ENCODE peak calls at places on chromosome 3, in six cellular contexts. K is neuronal stem cell, B is mesenchymal stem cell, R is H9, O is H1, C is trophoblast cell. Y is an unnamed sample.

GRCh38 chr3:100536093-100536492 is 43.7 kb downstream of the TMEM45A start:
- DNase-seq in K (no peak), B (no peak), R (no peak), O (no peak), C (no peak), Y (no peak)

GRCh38 chr3:141881702-141882101 is 5.3 kb downstream of the ATP1B3 start:
- DNase-seq in K (no peak), B (no peak), R (no peak), O (no peak), C (no peak), Y (no peak)

GRCh38 chr3:101195951-101196713 is 124.2 kb downstream of the IMPG2 start:
- DNase-seq in K (peak), B (peak), R (no peak), O (no peak), C (no peak), Y (peak)

GRCh38 chr3:157231071-157231470 is 71.1 kb upstream of the CCNL1 start:
- DNase-seq in K (no peak), B (no peak), R (no peak), O (no peak), C (no peak), Y (peak)

GRCh38 chr3:54600441-54601204 is 327.2 kb downstream of the LRTM1 start:
- DNase-seq in K (no peak), B (no peak), R (no peak), O (peak), C (no peak), Y (no peak)

GRCh38 chr3:193176690-193177089 is 64.3 kb upstream of the PLAAT1 start:
- DNase-seq in K (no peak), B (no peak), R (no peak), O (no peak), C (no peak), Y (no peak)

GRCh38 chr3:98612996-98613517 is 19.6 kb upstream of the CPOX start:
- DNase-seq in K (no peak), B (no peak), R (no peak), O (no peak), C (no peak), Y (no peak)

GRCh38 chr3:76310661-76311060 is 525.3 kb upstream of the ZNF717 start:
- DNase-seq in K (no peak), B (no peak), R (no peak), O (no peak), C (no peak), Y (no peak)

GRCh38 chr3:194961555-194961954 is 275.9 kb downstream of the FAM43A start:
- DNase-seq in K (no peak), B (no peak), R (no peak), O (no peak), C (no peak), Y (no peak)

GRCh38 chr3:124962403-124962940 is 27.9 kb upstream of the MUC13 start:
- DNase-seq in K (no peak), B (peak), R (no peak), O (no peak), C (no peak), Y (no peak)

GRCh38 chr3:31533169-31533870 is 595 bp downstream of the STT3B start:
- DNase-seq in K (peak), B (peak), R (peak), O (peak), C (peak), Y (peak)

GRCh38 chr3:145898487-145898886 is 262.5 kb downstream of the PLOD2 start:
- DNase-seq in K (no peak), B (peak), R (no peak), O (no peak), C (no peak), Y (no peak)

GRCh38 chr3:145889730-145890129 is 271.3 kb downstream of the PLOD2 start:
- DNase-seq in K (no peak), B (no peak), R (no peak), O (no peak), C (no peak), Y (no peak)

GRCh38 chr3:145893331-145893730 is 267.7 kb downstream of the PLOD2 start:
- DNase-seq in K (no peak), B (no peak), R (no peak), O (no peak), C (no peak), Y (no peak)

GRCh38 chr3:145892869-145893268 is 268.1 kb downstream of the PLOD2 start:
- DNase-seq in K (no peak), B (no peak), R (no peak), O (no peak), C (no peak), Y (no peak)
- H3K14ac ChIP-seq in K (no peak), B (no peak), R (no peak), O (no peak), C (no peak), Y (no peak)

DNA sequence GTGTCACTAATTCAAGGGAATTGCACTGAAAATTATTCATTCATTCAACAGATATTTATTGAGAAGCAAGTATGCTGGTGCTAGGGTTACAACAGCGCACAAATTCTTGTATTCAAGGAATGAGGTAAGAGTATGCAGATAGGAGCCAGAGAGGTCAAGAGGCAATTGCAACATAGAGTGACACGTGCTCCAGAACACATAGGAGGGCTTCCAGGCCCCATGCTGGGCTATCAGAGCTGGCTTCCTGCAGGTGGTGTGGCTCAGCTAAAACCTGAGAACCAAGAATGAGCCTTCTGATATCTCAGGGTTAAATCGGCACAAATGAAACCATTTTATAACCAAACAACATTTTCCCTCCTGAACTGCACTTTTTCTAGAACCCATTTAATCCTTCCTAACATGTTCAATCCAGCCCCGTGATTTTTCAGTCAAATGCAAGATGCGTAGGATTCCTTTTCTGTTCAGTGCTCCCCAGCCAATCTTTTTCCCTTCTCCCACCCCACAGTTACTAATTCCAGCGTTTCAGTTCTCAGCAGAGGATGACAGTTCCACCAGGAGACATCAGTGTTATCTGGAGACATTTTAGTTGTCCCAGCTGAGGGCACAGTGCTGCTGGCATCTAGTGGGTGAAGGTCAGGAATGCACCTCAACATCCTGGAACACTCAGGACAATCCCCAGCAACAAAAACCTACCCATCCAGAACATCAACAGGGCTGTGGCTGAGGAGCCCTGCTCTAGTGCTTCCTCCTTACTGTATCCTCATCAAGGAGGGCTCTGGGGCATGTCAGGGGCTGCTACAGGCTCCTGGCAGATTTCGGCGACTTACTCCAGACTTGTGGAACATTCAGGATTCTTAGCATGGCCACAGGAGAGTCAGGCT is 13.1 kb downstream of the CCR5AS start:
- DNase-seq in K (no peak), B (no peak), R (peak), O (no peak), C (peak), Y (peak)
- H3K14ac ChIP-seq in K (no peak), B (no peak), R (no peak), O (no peak), C (no peak), Y (no peak)

GRCh38 chr3:190731596-190731995 is 130.9 kb downstream of the GMNC start:
- DNase-seq in K (no peak), B (no peak), R (no peak), O (no peak), C (peak), Y (no peak)
- H3K14ac ChIP-seq in K (no peak), B (no peak), R (no peak), O (no peak), C (no peak), Y (no peak)

DNA sequence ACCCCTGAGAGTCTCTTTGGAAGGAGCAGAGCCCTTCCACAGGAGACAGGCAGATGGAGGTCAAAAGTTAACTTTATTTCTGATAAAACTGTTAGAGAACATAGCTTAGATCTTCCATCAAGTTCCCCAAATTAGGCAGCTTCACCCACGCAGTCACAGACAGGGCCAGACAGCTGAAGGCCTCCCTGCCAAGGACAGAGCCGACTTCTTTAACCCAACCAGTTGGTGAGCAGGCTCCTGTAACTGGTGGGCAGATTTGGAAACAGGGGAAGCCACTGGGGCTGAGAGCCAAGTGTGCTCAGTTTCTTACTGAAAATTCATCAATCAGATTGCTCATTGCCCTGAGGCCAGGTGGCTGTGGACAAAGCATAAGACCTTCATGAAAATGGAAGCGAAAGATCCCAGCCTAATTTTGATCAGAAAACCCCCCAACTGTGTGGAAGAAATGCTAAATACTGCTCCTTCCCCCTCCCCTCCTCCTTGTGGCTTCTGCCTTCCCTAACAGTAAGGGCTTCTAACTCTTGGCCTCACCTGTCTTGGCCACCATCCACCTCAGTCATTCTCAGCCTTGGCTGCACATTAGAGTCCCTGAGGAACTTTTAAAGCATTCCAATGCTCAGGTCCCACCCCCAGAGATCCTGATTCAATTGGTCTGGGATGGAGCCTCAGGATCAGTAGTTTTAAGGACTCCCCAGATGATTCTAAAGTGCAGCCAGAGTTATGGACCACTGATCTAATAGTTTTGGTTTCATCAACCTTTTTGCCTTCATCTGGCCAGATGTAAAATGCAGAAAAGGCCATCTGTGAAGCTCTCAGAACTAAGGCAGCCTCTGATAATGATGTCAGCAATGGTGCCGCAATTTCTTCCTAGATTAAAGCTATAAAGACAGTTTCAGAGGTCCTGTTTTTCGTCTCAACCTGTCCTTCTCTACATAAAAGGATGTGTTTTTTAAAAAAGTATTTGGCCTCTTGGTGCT is 11.5 kb downstream of the CLRN1 start:
- DNase-seq in K (no peak), B (no peak), R (no peak), O (no peak), C (no peak), Y (no peak)
- H3K14ac ChIP-seq in K (no peak), B (no peak), R (no peak), O (no peak), C (no peak), Y (no peak)

GRCh38 chr3:106435899-106436453 is 567.2 kb upstream of the CBLB start:
- DNase-seq in K (no peak), B (no peak), R (no peak), O (no peak), C (no peak), Y (no peak)

GRCh38 chr3:106440672-106441071 is 571.9 kb upstream of the CBLB start:
- DNase-seq in K (no peak), B (no peak), R (no peak), O (no peak), C (no peak), Y (no peak)

GRCh38 chr3:106438916-106439315 is 570.1 kb upstream of the CBLB start:
- DNase-seq in K (no peak), B (no peak), R (no peak), O (no peak), C (no peak), Y (no peak)
- H3K14ac ChIP-seq in K (no peak), B (no peak), R (no peak), O (no peak), C (no peak), Y (no peak)

GRCh38 chr3:21752749-21753347 is 1.8 kb upstream of the ZNF385D start:
- DNase-seq in K (no peak), B (no peak), R (no peak), O (no peak), C (no peak), Y (peak)
- H3K14ac ChIP-seq in K (no peak), B (no peak), R (no peak), O (no peak), C (no peak), Y (no peak)

GRCh38 chr3:57164217-57164605 is 942 bp downstream of the IL17RD start:
- DNase-seq in K (no peak), B (no peak), R (no peak), O (no peak), C (no peak), Y (peak)

GRCh38 chr3:57163751-57164150 is 1.4 kb downstream of the IL17RD start:
- DNase-seq in K (no peak), B (no peak), R (no peak), O (no peak), C (peak), Y (no peak)

GRCh38 chr3:57166660-57167059 is 1.5 kb upstream of the IL17RD start:
- DNase-seq in K (no peak), B (no peak), R (no peak), O (no peak), C (no peak), Y (no peak)

GRCh38 chr3:57165637-57166036 is 484 bp upstream of the IL17RD start:
- DNase-seq in K (no peak), B (no peak), R (no peak), O (no peak), C (no peak), Y (no peak)

DNA sequence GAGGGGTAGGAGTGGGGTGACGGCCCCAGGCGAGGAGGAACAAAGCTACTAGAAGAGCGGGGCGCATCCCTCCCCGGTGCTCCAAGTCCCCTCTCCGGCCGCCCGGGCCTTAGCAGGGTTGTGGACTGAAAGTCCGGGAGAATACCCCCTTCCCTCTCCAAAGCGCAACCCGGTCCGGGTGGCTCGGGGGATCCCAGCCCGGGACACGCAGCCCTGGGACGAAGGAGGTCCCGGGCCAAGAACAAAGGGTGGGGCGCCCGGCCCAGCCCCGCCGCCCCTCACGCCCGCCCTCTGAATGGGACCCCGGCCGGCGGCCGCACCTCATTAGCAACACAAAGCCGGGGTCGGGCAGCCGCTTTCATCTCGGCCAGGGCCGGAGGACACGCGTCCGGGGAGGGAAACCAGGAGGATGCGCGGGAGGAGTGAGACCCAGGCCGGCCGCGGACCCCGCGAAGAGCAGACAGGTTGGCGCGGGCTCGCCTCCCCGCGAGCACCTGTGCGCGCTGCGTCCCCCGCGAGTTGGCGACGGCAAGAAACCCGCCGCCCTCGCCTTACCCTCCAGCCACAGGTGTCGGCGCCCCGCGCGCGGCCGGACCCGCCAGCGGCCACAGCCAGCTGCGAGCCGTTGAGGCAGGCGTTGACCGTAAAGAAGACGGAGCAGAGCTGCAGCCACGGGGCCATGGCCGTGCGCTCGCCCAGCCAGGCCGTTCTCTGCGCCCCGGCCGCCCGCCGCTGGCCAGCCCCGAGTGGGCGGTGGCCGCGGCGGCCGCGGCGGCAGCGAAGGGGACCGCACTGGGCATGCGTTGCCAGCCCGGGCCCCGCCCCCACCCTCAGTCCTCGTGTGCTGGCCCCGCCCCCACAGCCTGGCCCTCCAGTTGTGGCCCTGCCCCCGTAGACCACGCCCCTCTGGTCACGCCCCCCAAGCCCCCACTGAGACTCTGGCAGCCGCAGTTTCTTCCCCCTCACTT is at the start of gene IL17RD:
- DNase-seq in K (peak), B (peak), R (peak), O (peak), C (peak), Y (peak)
- H3K14ac ChIP-seq in K (peak), B (no peak), R (peak), O (no peak), C (peak), Y (no peak)

GRCh38 chr3:65080432-65080831 is 392.6 kb upstream of the ADAMTS9 start:
- DNase-seq in K (no peak), B (no peak), R (no peak), O (no peak), C (no peak), Y (no peak)

GRCh38 chr3:65078748-65079147 is 390.9 kb upstream of the ADAMTS9 start:
- DNase-seq in K (no peak), B (no peak), R (peak), O (no peak), C (no peak), Y (no peak)

GRCh38 chr3:65083240-65083639 is 395.4 kb upstream of the ADAMTS9 start:
- DNase-seq in K (no peak), B (peak), R (no peak), O (no peak), C (no peak), Y (no peak)
- H3K14ac ChIP-seq in K (no peak), B (no peak), R (no peak), O (no peak), C (no peak), Y (no peak)

DNA sequence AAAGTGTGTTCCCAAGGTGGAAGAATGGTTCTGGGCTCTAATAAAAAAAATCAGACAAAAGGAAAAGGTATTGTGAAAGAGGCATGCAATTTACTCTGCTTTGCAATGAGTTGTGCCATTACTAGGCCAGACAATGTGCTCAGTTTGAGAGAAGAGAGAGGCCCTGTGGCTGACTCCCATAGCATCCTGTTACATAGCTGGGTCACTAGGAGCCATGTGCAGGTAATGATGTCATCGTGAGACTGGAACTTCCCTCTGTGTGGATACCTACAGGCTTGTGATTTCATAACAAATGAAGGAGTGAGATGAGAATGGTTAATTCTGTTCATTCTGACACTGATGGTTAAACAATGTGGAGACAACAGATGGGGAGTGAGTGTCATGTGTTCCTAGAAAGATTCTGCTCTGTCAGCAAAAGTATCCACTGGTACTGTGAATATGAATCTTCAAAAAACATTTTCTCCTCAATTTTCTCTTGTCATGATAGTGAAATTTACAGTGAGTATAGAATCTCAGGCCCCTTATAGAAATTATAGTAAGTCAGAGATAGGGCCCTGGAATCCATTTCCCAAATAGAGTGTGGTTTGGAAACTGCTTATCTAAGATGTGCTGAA is 648.7 kb upstream of the DPPA4 start:
- DNase-seq in K (no peak), B (no peak), R (no peak), O (no peak), C (no peak), Y (peak)
- H3K14ac ChIP-seq in K (no peak), B (no peak), R (no peak), O (no peak), C (no peak), Y (no peak)